ENCODE peak calls at places on chromosomes 12 and 14, in nine cellular contexts. J is stomach, P is body of pancreas, R is A549, V is H1, T is HCT116, Z is breast epithelium, G is tibial nerve, E is uterus. F is an unnamed sample.
A peak's percentile ranks its signal among the peaks of the same experiment; 100 is the strongest.

GRCh38 chr14:22925513-22925912 is 3.7 kb downstream of the PRMT5 start:
- DNase-seq in T (no peak), J (no peak), Z (no peak), V (no peak), P (no peak), G (no peak), E (no peak), R (no peak), F (no peak)

GRCh38 chr12:117352883-117353282 is 8.5 kb downstream of the NOS1 start:
- DNase-seq in T (no peak), P (no peak), J (no peak), Z (no peak), G (no peak), V (no peak), R (no peak), E (no peak), F (no peak)

GRCh38 chr12:52029686-52030085 is 21.6 kb upstream of the NR4A1 start:
- DNase-seq in T (no peak), Z (no peak), P (peak; percentile 58), J (peak; percentile 37), R (peak; percentile 76), E (no peak), G (no peak), V (peak; percentile 71), F (no peak)

GRCh38 chr12:126792411-126792810 is 1474.6 kb upstream of the TMEM132C start:
- DNase-seq in P (no peak), E (no peak), G (no peak), R (no peak), Z (no peak), V (no peak), J (no peak), T (no peak), F (no peak)

GRCh38 chr12:2118061-2118460 is 65.3 kb downstream of the CACNA1C start:
- DNase-seq in R (no peak), J (no peak), G (no peak), Z (no peak), V (no peak), T (no peak), P (no peak), E (no peak), F (no peak)

GRCh38 chr12:39605996-39606395 is 13.6 kb downstream of the ABCD2 start:
- DNase-seq in G (no peak), Z (no peak), T (peak; percentile 59), R (peak; percentile 14), V (no peak), E (no peak), J (no peak), P (no peak), F (no peak)

GRCh38 chr12:50338920-50339319 is 55.6 kb upstream of the LIMA1 start:
- DNase-seq in P (no peak), J (no peak), G (no peak), V (no peak), Z (no peak), E (no peak), T (no peak), R (no peak), F (no peak)

GRCh38 chr14:99524804-99525698 is 43.8 kb downstream of the CCNK start:
- DNase-seq in J (peak; percentile 60), G (no peak), E (no peak), V (no peak), P (no peak), T (no peak), R (peak; percentile 62), Z (no peak), F (no peak)

DNA sequence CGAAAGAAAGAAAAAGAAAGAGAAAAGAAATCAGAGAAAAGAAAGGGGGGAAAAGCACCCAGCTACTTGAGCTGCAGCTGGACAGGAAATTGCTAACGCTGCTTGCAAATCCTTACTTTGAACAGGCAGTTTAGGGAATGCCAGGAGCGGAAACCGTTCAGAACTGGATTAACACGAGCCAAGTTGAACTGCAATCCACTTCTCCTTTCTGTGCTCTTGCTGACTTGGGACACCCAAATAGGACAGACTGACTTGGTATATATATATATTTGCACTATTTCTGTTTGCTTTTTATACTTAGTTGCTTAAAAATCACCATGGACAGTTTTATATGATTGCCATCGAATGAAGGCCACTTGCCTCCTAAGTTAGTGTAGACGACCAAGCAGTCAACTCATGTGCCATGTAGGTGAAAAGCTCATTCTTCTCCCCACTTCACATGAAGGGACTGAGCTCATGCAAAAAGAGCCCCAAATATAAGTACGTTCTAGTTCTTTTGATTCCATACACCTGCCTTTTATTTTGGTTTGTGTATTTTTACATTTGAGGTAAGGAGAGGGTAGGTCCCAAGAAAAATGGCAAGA is 5.5 kb downstream of the DUSP6 start:
- DNase-seq in E (peak; percentile 51), G (peak; percentile 28), P (peak; percentile 29), J (no peak), V (no peak), Z (no peak), T (peak; percentile 45), R (no peak), F (no peak)
- H3K4me3 ChIP-seq in E (no peak overlapping the region), G (peak overlapping the region; percentile 85), P (no peak overlapping the region), J (peak overlapping the region; percentile 72), V (no peak overlapping the region), Z (peak overlapping the region; percentile 4), T (no peak overlapping the region), R (no peak overlapping the region), F (no peak overlapping the region)

DNA sequence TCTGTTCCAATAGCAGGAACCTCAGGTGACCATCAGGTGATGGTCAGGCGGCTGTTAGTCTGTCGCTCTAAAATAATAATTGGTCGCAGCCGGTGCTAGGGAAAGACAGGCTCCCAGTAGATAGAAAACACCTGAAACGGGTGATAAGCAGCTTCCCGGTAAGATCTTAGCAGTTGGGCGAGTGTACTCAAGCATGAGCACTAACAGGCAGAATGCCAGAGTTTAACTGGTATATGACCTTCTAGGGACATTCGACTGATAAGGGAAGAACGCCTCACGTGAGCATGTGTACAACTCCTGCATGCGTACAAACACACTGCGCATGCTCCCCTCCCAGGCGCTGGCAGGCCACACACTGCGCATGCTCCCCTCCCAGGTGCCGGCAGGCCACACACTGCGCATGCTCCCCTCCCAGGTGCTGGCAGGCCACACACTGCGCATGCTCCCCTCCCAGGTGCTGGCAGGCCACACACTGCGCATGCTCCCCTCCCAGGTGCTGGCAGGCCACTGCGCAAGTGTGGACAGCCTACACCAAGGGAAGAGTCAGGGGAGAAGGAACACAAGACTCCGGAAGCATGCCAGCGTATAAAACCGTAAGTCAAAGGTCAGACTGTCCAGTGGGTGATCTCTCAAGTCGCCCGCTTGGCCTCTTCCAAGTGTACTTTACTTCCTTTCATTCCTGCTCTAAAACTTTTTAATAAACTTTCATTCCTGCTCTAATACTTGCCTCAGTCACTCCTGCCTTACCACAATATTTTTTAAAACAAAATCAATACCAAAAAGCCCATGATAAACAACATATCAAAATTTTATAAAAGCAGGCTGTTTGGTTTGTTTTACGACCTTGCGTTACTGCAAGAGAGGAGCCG is 24.5 kb downstream of the GPRC5D start:
- DNase-seq in R (peak; percentile 96), P (peak; percentile 94), Z (peak; percentile 43), G (no peak), E (peak; percentile 29), V (peak; percentile 68), T (peak; percentile 90), J (peak; percentile 94), F (no peak)
- TF ChIP-seq POLR2A in R (peak; percentile 72), P (peak; percentile 73), Z (no peak), G (no peak), E (no peak), V (no peak), T (peak; percentile 82), J (no peak), F (no peak)

DNA sequence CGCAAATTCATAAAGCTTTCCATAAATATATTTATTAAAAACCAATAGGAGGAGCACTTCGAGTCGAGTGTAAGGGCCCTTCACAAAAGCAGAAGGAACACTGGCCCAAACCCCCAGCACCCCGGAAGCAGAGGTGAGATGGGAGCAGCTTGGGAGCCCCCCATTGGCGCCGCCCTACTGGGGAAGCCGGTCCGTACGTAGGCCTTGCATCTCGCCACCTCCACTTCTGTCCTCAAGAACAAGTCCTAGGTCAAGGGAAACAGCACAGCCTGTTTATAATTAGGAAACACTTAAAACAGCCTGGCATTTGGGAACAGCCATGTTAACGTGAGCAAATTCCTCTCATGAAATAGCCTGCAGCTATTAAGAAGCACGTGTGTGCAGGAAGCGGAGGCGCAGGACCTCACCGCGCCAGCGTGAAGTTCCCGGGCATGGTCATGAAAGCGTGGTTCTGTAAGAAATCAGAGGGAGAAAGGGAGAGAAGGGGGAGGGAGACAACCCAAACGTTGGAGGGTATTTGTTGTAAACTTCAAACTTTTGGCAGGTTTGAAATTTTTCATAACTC is 7.7 kb downstream of the ANKRD9 start:
- DNase-seq in E (no peak), V (peak; percentile 75), T (no peak), R (no peak), P (no peak), J (no peak), G (no peak), Z (no peak), F (no peak)
- H3K4me1 ChIP-seq in E (no peaks in the 10 kb centered on the region), V (no peaks in the 10 kb centered on the region), T (no peaks in the 10 kb centered on the region), R (no peaks in the 10 kb centered on the region), P (no peaks in the 10 kb centered on the region), J (peaks cover 5% of the 10 kb centered on the region), G (no peaks in the 10 kb centered on the region), Z (no peaks in the 10 kb centered on the region), F (peaks cover 27% of the 10 kb centered on the region)

GRCh38 chr14:92605274-92605940 is 91.8 kb downstream of the RIN3 start:
- DNase-seq in J (no peak), V (no peak), Z (no peak), G (no peak), P (no peak), R (no peak), T (no peak), E (no peak), F (no peak)

GRCh38 chr14:92601757-92602417 is 88.3 kb downstream of the RIN3 start:
- DNase-seq in J (no peak), Z (no peak), V (no peak), R (no peak), G (no peak), T (no peak), E (no peak), P (no peak), F (no peak)

GRCh38 chr14:92600318-92601053 is 86.9 kb downstream of the RIN3 start:
- DNase-seq in T (no peak), P (no peak), E (no peak), J (no peak), R (peak; percentile 77), V (no peak), G (no peak), Z (no peak), F (no peak)

GRCh38 chr14:92601131-92601710 is 87.6 kb downstream of the RIN3 start:
- DNase-seq in P (no peak), Z (no peak), G (no peak), R (no peak), V (no peak), J (no peak), T (no peak), E (no peak), F (no peak)

DNA sequence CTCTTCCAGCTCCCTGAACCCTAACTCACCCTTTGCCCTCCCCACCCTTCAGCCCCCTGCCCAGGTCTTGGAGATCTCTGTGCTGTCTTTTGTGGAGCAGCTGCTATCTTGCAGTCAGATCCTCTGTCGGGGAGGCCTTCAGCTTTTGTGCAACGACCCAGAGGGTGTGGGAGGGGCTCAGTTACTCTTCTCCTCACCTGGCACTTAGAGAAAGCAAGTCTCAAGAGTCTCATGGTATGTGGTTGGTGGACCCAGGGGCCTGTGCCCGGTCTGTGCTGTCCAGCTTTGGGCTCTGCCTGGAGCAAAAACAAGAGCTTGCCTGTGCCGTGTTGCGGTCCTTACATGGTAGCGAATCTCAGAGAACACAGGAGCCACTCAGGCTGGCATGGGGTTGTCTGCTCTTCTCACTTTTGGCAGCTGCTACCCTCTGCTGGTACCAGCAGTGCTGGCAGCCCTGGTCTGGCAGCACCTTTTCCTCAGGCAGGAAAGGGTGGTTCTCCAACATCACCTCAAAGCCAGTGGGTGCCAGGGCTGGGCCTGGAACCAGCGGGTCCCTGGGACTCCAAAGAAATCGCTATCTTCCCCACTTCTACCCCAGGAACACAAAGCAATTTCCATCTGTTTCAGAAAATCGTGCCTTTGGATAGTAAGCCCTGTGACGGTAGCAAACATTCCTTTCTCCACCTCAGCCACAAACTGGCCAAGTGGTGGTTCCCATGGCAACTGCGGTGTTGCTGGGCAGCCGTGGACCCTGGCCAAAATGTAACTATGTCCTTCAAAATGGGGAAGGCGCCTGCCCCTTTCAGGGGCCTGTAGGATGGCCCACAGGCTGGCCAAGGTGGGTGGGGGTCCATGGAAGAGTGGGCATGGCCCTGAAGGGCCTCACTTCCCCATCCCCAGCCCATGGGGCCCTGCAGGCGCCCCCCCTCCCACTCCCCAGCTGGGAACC is 90.0 kb downstream of the RIN3 start:
- DNase-seq in G (no peak), R (peak; percentile 46), Z (peak; percentile 43), E (no peak), V (no peak), J (no peak), T (no peak), P (no peak), F (no peak)
- H3K4me3 ChIP-seq in G (no peak overlapping the region), R (no peak overlapping the region), Z (no peak overlapping the region), E (no peak overlapping the region), V (no peak overlapping the region), J (no peak overlapping the region), T (no peak overlapping the region), P (no peak overlapping the region), F (no peak overlapping the region)